ENCODE peak calls at places on chromosomes 4 and X, in four cellular contexts. L, D, F and S are unnamed samples.

GRCh38 chr4:140116442-140117104 is 37.4 kb downstream of the MAML3 start:
- DNase-seq in L (no peak), D (no peak), F (no peak), S (peak)

GRCh38 chr4:173370130-173370476 is 651 bp upstream of the SAP30 start:
- DNase-seq in L (peak), D (peak), F (no peak), S (peak)

GRCh38 chrX:49876750-49877149 is 2.5 kb upstream of the USP27X start:
- DNase-seq in L (peak), D (no peak), F (peak), S (peak)

GRCh38 chrX:133325422-133325821 is 89.9 kb downstream of the GPC4 start:
- DNase-seq in L (no peak), D (no peak), F (no peak), S (no peak)

GRCh38 chr4:165152527-165152926 is 39.9 kb upstream of the TMEM192 start:
- DNase-seq in L (no peak), D (no peak), F (no peak), S (no peak)

GRCh38 chr4:1090465-1091440 is 22.6 kb downstream of the RNF212 start:
- DNase-seq in L (no peak), D (no peak), F (no peak), S (no peak)

GRCh38 chr4:99087887-99088484 is 602 bp downstream of the ADH5 start:
- DNase-seq in L (peak), D (no peak), F (peak), S (peak)

GRCh38 chr4:86825511-86825910 is 23.7 kb downstream of the SLC10A6 start:
- DNase-seq in L (no peak), D (no peak), F (no peak), S (no peak)

GRCh38 chr4:142121448-142121847 is 485.1 kb downstream of the IL15 start:
- DNase-seq in L (no peak), D (no peak), F (no peak), S (no peak)

GRCh38 chr4:20019310-20020015 is 232.2 kb upstream of the SLIT2 start:
- DNase-seq in L (no peak), D (no peak), F (no peak), S (no peak)

GRCh38 chrX:63755892-63756291 is 29.1 kb downstream of the ARHGEF9 start:
- DNase-seq in L (no peak), D (no peak), F (no peak), S (no peak)

GRCh38 chrX:65697915-65698796 is 30.7 kb downstream of the MSN start:
- DNase-seq in L (peak), D (no peak), F (no peak), S (no peak)

GRCh38 chrX:136163694-136164093 is 16.4 kb downstream of the FHL1 start:
- DNase-seq in L (no peak), D (no peak), F (no peak), S (no peak)

GRCh38 chrX:49067285-49068120 is 6.3 kb downstream of the PRAF2 start:
- DNase-seq in L (no peak), D (no peak), F (no peak), S (no peak)

GRCh38 chrX:131841496-131842410 is 181.3 kb upstream of the STK26 start:
- DNase-seq in L (peak), D (peak), F (peak), S (peak)

GRCh38 chr4:43496602-43497001 is 604.1 kb downstream of the GRXCR1 start:
- DNase-seq in L (no peak), D (no peak), F (no peak), S (no peak)

GRCh38 chr4:8221476-8221875 is 22.4 kb downstream of the SH3TC1 start:
- DNase-seq in L (no peak), D (no peak), F (no peak), S (no peak)

GRCh38 chr4:52298444-52298843 is 247.3 kb downstream of the SPATA18 start:
- DNase-seq in L (no peak), D (no peak), F (no peak), S (no peak)

GRCh38 chr4:2305766-2306501 is 44.0 kb upstream of the MXD4 start:
- DNase-seq in L (no peak), D (no peak), F (no peak), S (no peak)

GRCh38 chrX:18701621-18702361 is 5.7 kb upstream of the PPEF1 start:
- DNase-seq in L (no peak), D (no peak), F (peak), S (peak)

GRCh38 chr4:111512081-111512774 is 633.0 kb upstream of the FAM241A start:
- DNase-seq in L (no peak), D (no peak), F (no peak), S (peak)

GRCh38 chr4:170259631-170260153 is 169.9 kb upstream of the AADAT start:
- DNase-seq in L (peak), D (peak), F (peak), S (peak)

GRCh38 chr4:161448550-161449180 is 715.1 kb downstream of the FSTL5 start:
- DNase-seq in L (no peak), D (no peak), F (no peak), S (no peak)

GRCh38 chr4:169311643-169312365 is 41.0 kb upstream of the SH3RF1 start:
- DNase-seq in L (peak), D (peak), F (peak), S (peak)

GRCh38 chr4:141238196-141238595 is 17.5 kb downstream of the ZNF330 start:
- DNase-seq in L (no peak), D (no peak), F (no peak), S (no peak)

GRCh38 chr4:7802093-7802726 is 137.5 kb downstream of the AFAP1 start:
- DNase-seq in L (peak), D (peak), F (peak), S (peak)

GRCh38 chrX:51614353-51614752 is 4.4 kb downstream of the CENPVL3 start:
- DNase-seq in L (peak), D (peak), F (peak), S (peak)

GRCh38 chr4:1315838-1316536 is 26.3 kb downstream of the MAEA start:
- DNase-seq in L (no peak), D (no peak), F (no peak), S (no peak)

GRCh38 chr4:168509786-168510185 is 12.9 kb downstream of the PALLD start:
- DNase-seq in L (no peak), D (no peak), F (no peak), S (no peak)

GRCh38 chr4:169160825-169161224 is 109.9 kb downstream of the SH3RF1 start:
- DNase-seq in L (no peak), D (no peak), F (no peak), S (no peak)

GRCh38 chr4:128525939-128526630 is 238.5 kb upstream of the PGRMC2 start:
- DNase-seq in L (no peak), D (no peak), F (no peak), S (no peak)

GRCh38 chr4:145481164-145481941 is at the start of gene SMAD1:
- DNase-seq in L (peak), D (peak), F (peak), S (peak)

GRCh38 chrX:39756086-39756883 is 341.5 kb downstream of the BCOR start:
- DNase-seq in L (no peak), D (no peak), F (no peak), S (peak)

GRCh38 chrX:52217494-52218160 is 32.9 kb downstream of the MAGED4 start:
- DNase-seq in L (no peak), D (peak), F (peak), S (no peak)

GRCh38 chrX:87664381-87664780 is 146.8 kb downstream of the KLHL4 start:
- DNase-seq in L (peak), D (no peak), F (no peak), S (peak)

GRCh38 chr4:13615162-13615561 is 12.4 kb downstream of the BOD1L1 start:
- DNase-seq in L (no peak), D (no peak), F (no peak), S (no peak)

GRCh38 chr4:13616597-13616996 is 10.9 kb downstream of the BOD1L1 start:
- DNase-seq in L (no peak), D (no peak), F (no peak), S (no peak)

GRCh38 chr4:13612569-13612968 is 15.0 kb downstream of the BOD1L1 start:
- DNase-seq in L (no peak), D (no peak), F (no peak), S (no peak)

GRCh38 chr4:13611283-13611842 is 16.2 kb downstream of the BOD1L1 start:
- DNase-seq in L (no peak), D (no peak), F (no peak), S (no peak)
- TF ChIP-seq RNF2 in L (no peak), D (no peak), F (no peak), S (no peak)

DNA sequence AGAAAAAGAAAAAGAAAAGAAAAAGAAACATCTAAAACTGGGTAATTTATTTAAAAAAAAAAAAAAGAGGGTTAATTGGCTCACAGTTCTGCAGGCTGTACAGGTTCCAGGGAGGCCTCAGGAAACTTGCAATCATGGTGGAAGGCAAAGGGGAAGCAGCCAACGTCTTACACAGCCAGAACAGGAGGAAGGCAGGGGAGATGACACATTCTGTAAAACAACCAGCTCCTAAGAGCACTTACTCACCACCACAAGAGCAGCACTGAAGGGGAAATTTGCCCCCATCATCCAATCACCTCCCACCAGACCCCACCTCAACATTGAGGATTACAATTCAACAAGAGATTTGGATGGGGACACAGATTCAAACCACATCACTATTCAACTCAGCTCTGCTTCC is 36.8 kb upstream of the TMEM184C start:
- DNase-seq in L (no peak), D (peak), F (no peak), S (no peak)
- TF ChIP-seq RNF2 in L (no peak), D (no peak), F (no peak), S (no peak)

DNA sequence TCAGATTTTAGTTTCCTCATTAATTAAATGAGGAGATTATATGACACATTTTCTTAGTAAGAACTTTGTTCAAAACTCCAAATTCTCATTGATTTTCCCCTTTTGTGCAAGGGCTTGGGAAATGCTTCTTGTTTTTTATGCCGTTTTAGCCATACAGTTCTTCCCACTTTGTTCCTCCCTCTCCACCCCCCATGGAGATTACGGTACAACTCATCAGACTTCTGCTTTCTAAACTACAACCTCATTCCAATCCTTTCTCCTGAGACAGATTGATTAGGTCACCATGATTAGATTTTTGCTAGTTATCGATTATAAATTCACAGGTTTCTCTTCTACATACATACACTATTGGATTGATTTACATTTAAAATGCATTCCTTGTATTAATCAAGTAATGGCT is 10.9 kb upstream of the BBS7 start:
- DNase-seq in L (no peak), D (no peak), F (no peak), S (no peak)
- TF ChIP-seq RNF2 in L (no peak), D (no peak), F (no peak), S (no peak)

DNA sequence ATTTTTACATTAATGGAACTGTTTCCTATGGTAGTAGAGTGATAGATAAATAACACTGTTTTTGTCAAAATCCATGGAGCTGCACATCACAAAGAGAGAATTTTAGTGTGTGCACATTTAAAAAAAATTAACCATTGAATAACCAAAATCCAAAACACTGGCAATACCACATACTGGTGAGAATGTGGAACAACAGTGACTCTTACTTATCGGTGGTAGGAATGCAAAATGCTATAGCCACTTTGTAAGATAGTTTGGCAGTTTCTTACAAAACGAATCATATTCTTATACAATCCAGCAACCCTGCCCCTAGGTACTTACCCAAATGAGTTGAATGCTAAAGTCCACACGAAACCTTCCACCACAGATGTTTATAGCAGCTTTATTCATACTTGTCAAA is 229.6 kb upstream of the GPR101 start:
- DNase-seq in L (no peak), D (no peak), F (no peak), S (no peak)
- TF ChIP-seq RNF2 in L (no peak), D (no peak), F (no peak), S (no peak)

DNA sequence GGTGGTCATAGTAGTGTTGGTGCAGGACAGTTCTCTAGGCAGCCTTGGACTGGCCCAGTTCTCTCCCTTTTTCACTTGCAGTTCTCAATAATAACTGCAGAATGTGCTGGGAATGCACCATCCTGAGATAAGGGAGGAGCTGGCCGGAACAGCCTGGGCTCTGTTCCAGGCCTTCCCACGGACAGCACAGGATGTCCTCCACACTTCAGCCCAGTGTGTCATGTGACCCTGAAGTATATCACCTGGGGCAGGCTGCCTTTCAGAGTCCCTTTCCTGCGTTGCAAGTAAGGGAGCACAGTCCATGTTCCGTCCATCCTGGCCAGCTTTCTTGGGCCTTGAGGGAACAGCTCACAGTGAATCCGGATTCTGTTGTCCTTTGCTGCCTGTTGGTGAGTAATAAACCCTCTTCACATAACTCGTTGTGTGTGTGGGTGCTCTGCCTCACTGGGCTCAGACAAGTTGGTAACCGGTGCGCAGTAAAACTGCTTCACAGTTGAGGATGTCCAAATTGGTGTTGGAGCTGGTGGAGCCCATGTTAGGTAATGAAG is 32.3 kb upstream of the BBS12 start:
- DNase-seq in L (peak), D (no peak), F (peak), S (peak)
- TF ChIP-seq RNF2 in L (no peak), D (no peak), F (no peak), S (no peak)

GRCh38 chr4:120870279-120870673 is 52.2 kb downstream of the PRDM5 start:
- DNase-seq in L (no peak), D (no peak), F (peak), S (no peak)
- TF ChIP-seq RNF2 in L (no peak), D (no peak), F (no peak), S (no peak)

DNA sequence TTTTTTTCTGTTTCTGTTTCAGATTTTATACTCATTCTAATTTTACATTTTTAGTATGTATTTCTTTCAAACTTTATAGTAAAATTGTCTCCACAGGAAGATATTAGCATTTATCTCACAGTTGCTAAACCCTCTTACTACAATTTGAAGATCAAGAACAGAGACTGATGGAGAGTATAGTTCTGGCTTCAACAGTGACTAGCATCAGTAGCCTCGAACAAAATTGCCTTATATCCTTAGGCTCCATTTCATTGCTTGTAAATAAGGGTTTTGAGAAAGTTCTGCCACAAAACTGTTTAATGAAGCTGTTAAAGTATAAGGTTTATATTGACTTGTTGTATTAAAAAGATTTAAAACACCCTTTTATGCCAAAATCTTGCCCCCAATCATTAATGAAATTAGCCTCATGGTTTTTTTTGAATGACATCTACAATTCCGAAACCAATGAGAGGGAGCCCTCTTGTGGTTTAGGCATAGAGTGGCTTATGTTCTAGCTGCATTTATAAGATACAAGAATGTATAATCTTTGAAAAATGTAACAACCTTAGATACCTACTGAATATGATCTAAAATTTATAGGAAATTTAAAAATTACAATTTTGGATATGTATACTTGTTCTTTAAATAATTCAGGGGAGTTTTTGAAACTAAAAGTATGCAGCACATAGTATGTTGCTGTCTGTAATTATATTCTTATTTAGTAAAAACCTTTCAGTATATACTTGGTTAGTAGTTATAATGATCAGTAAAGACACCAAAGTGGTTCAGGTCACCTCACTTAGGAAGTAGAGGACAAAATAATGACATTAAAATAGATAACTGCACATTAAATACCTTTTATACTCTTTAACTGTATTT is 109.8 kb upstream of the HPGD start:
- DNase-seq in L (peak), D (no peak), F (peak), S (peak)
- TF ChIP-seq RNF2 in L (no peak), D (no peak), F (no peak), S (no peak)

GRCh38 chr4:40121515-40121914 is 64.9 kb downstream of the N4BP2 start:
- DNase-seq in L (peak), D (no peak), F (no peak), S (no peak)
- TF ChIP-seq RNF2 in L (no peak), D (no peak), F (no peak), S (no peak)

GRCh38 chr4:73731968-73732610 is 8.3 kb upstream of the CXCL8 start:
- DNase-seq in L (no peak), D (no peak), F (no peak), S (no peak)
- TF ChIP-seq RNF2 in L (no peak), D (no peak), F (no peak), S (no peak)